ENCODE peak calls at places on chromosomes 5 and 9, in nine cellular contexts. M is heart left ventricle, O is K562, I is transverse colon, P is stomach, Q is Peyer's patch, V is lower leg skin, E is thyroid gland, Y is HCT116. Z is an unnamed sample.

GRCh38 chr5:126044111-126044668 is 379.0 kb upstream of the GRAMD2B start:
- DNase-seq in M (peak; percentile 63), O (no peak), I (no peak), P (no peak), Q (no peak), V (no peak), E (no peak), Y (no peak), Z (no peak)

GRCh38 chr5:138503487-138504270 is 38.4 kb downstream of the EGR1 start:
- DNase-seq in M (no peak), O (peak; percentile 74), I (peak; percentile 19), P (peak; percentile 44), Q (no peak), V (no peak), E (peak; percentile 41), Y (peak; percentile 34), Z (peak; percentile 59)

GRCh38 chr5:53430618-53431252 is 49.7 kb upstream of the FST start:
- DNase-seq in M (no peak), O (no peak), I (no peak), P (no peak), Q (no peak), V (no peak), E (no peak), Y (peak; percentile 53), Z (no peak)

GRCh38 chr5:33341316-33341715 is 99.4 kb upstream of the TARS1 start:
- DNase-seq in M (no peak), O (no peak), I (no peak), P (no peak), Q (no peak), V (no peak), E (no peak), Y (no peak), Z (no peak)

GRCh38 chr5:52922384-52922783 is 66.8 kb upstream of the ITGA2 start:
- DNase-seq in M (no peak), O (no peak), I (no peak), P (no peak), Q (no peak), V (no peak), E (no peak), Y (peak; percentile 68), Z (peak; percentile 30)

GRCh38 chr5:158601118-158601517 is 498.6 kb downstream of the EBF1 start:
- DNase-seq in M (no peak), O (no peak), I (no peak), P (no peak), Q (no peak), V (no peak), E (no peak), Y (no peak), Z (no peak)

GRCh38 chr5:143403357-143403606 is 204 bp downstream of the NR3C1 start:
- DNase-seq in M (no peak), O (no peak), I (no peak), P (no peak), Q (no peak), V (no peak), E (no peak), Y (no peak), Z (no peak)

GRCh38 chr5:159392881-159393280 is 62.6 kb upstream of the IL12B start:
- DNase-seq in M (no peak), O (no peak), I (no peak), P (no peak), Q (no peak), V (no peak), E (no peak), Y (no peak), Z (no peak)

GRCh38 chr9:127524373-127524772 is 73.1 kb downstream of the LRSAM1 start:
- DNase-seq in M (no peak), O (no peak), I (no peak), P (no peak), Q (no peak), V (no peak), E (no peak), Y (no peak), Z (no peak)

GRCh38 chr9:3924145-3924544 is 375.7 kb downstream of the GLIS3 start:
- DNase-seq in M (no peak), O (no peak), I (no peak), P (no peak), Q (no peak), V (no peak), E (no peak), Y (no peak), Z (no peak)

GRCh38 chr5:68725905-68726683 is 367.7 kb upstream of the SLC30A5 start:
- DNase-seq in M (peak; percentile 25), O (no peak), I (no peak), P (no peak), Q (no peak), V (no peak), E (no peak), Y (no peak), Z (no peak)

GRCh38 chr5:6686916-6687409 is 26.3 kb upstream of the TENT4A start:
- DNase-seq in M (no peak), O (no peak), I (no peak), P (no peak), Q (no peak), V (no peak), E (peak; percentile 41), Y (no peak), Z (no peak)

GRCh38 chr5:91245871-91246270 is 137.2 kb downstream of the ARRDC3 start:
- DNase-seq in M (no peak), O (no peak), I (no peak), P (no peak), Q (no peak), V (no peak), E (no peak), Y (no peak), Z (no peak)

GRCh38 chr9:86575825-86576488 is 221.7 kb upstream of the TUT7 start:
- DNase-seq in M (peak; percentile 73), O (no peak), I (no peak), P (no peak), Q (no peak), V (no peak), E (no peak), Y (no peak), Z (no peak)

GRCh38 chr9:114653556-114654159 is 3.9 kb downstream of the TEX53 start:
- DNase-seq in M (peak; percentile 67), O (peak; percentile 69), I (peak; percentile 84), P (peak; percentile 81), Q (peak; percentile 84), V (peak; percentile 71), E (peak; percentile 78), Y (peak; percentile 57), Z (peak; percentile 44)

GRCh38 chr9:93893194-93893593 is 62.0 kb downstream of the BARX1 start:
- DNase-seq in M (no peak), O (no peak), I (no peak), P (no peak), Q (no peak), V (no peak), E (no peak), Y (no peak), Z (no peak)
- TF ChIP-seq POLR2A in M (no peak), O (no peak), I (no peak), P (no peak), Q (no peak), V (no peak), E (no peak), Y (no peak), Z (no peak)

GRCh38 chr5:1387876-1388275 is 43.0 kb upstream of the CLPTM1L start:
- DNase-seq in M (no peak), O (no peak), I (no peak), P (no peak), Q (no peak), V (no peak), E (no peak), Y (no peak), Z (no peak)

GRCh38 chr5:1384521-1384920 is 39.6 kb upstream of the CLPTM1L start:
- DNase-seq in M (no peak), O (no peak), I (no peak), P (no peak), Q (no peak), V (no peak), E (no peak), Y (no peak), Z (no peak)

GRCh38 chr5:1387059-1387755 is 42.3 kb upstream of the CLPTM1L start:
- DNase-seq in M (no peak), O (no peak), I (no peak), P (no peak), Q (no peak), V (no peak), E (peak; percentile 28), Y (no peak), Z (no peak)

GRCh38 chr5:1385395-1386273 is 40.7 kb upstream of the CLPTM1L start:
- DNase-seq in M (peak; percentile 89), O (peak; percentile 91), I (peak; percentile 95), P (peak; percentile 97), Q (peak; percentile 96), V (peak; percentile 84), E (peak; percentile 97), Y (no peak), Z (peak; percentile 97)

GRCh38 chr5:1386274-1386717 is 41.4 kb upstream of the CLPTM1L start:
- DNase-seq in M (peak; percentile 58), O (peak; percentile 38), I (peak; percentile 68), P (peak; percentile 85), Q (peak; percentile 69), V (peak; percentile 38), E (peak; percentile 96), Y (no peak), Z (peak; percentile 72)
- TF ChIP-seq POLR2A in M (no peak), O (no peak), I (peak; percentile 75), P (no peak), Q (no peak), V (no peak), E (peak; percentile 66), Y (no peak), Z (no peak)

GRCh38 chr5:107296572-107296971 is 374.2 kb downstream of the EFNA5 start:
- DNase-seq in M (no peak), O (no peak), I (no peak), P (no peak), Q (no peak), V (no peak), E (no peak), Y (no peak), Z (no peak)
- TF ChIP-seq POLR2A in M (no peak), O (no peak), I (no peak), P (no peak), Q (no peak), V (no peak), E (no peak), Y (no peak), Z (no peak)

GRCh38 chr5:124705577-124705976 is 40.9 kb downstream of the ZNF608 start:
- DNase-seq in M (no peak), O (no peak), I (no peak), P (no peak), Q (no peak), V (no peak), E (no peak), Y (no peak), Z (no peak)

GRCh38 chr5:124707516-124707915 is 38.9 kb downstream of the ZNF608 start:
- DNase-seq in M (no peak), O (no peak), I (no peak), P (no peak), Q (no peak), V (no peak), E (no peak), Y (no peak), Z (no peak)

GRCh38 chr5:124706041-124706440 is 40.4 kb downstream of the ZNF608 start:
- DNase-seq in M (no peak), O (no peak), I (no peak), P (no peak), Q (no peak), V (no peak), E (no peak), Y (no peak), Z (no peak)

GRCh38 chr5:124704594-124705284 is 41.7 kb downstream of the ZNF608 start:
- DNase-seq in M (no peak), O (no peak), I (no peak), P (no peak), Q (no peak), V (no peak), E (peak; percentile 31), Y (no peak), Z (no peak)

GRCh38 chr5:124706729-124707361 is 39.6 kb downstream of the ZNF608 start:
- DNase-seq in M (peak; percentile 74), O (no peak), I (peak; percentile 31), P (peak; percentile 52), Q (no peak), V (no peak), E (peak; percentile 41), Y (no peak), Z (no peak)
- TF ChIP-seq POLR2A in M (no peak), O (no peak), I (no peak), P (no peak), Q (no peak), V (no peak), E (no peak), Y (no peak), Z (no peak)

Z was measured in H54.